ENCODE peak calls at places on chromosomes 4 and X, in nine cellular contexts. One of them, this sample, is unnamed.
A peak's percentile ranks its signal among the peaks of the same experiment; 100 is the strongest.

GRCh38 chr4:173370130-173370476 is 651 bp upstream of the SAP30 start:
- DNase-seq in fibroblast of pulmonary artery: no peak
- DNase-seq in cardiac fibroblast: no peak
- DNase-seq in heart right ventricle: peak; percentile 66
- DNase-seq in HepG2: no peak
- DNase-seq in ovary: peak; percentile 62
- DNase-seq in IMR-90: no peak
- DNase-seq in K562: peak; percentile 23
- DNase-seq in left ventricle myocardium inferior: peak; percentile 72
- DNase-seq in this sample: no peak

GRCh38 chr4:139988863-139989765 is 164.9 kb downstream of the MAML3 start:
- DNase-seq in K562: no peak
- DNase-seq in cardiac fibroblast: peak; percentile 94
- DNase-seq in HepG2: peak; percentile 16
- DNase-seq in IMR-90: peak; percentile 97
- DNase-seq in heart right ventricle: no peak
- DNase-seq in left ventricle myocardium inferior: no peak
- DNase-seq in ovary: peak; percentile 43
- DNase-seq in fibroblast of pulmonary artery: peak; percentile 92
- DNase-seq in this sample: peak; percentile 95

GRCh38 chr4:4347585-4347984 is 39.3 kb upstream of the NSG1 start:
- DNase-seq in heart right ventricle: no peak
- DNase-seq in cardiac fibroblast: no peak
- DNase-seq in HepG2: no peak
- DNase-seq in IMR-90: no peak
- DNase-seq in fibroblast of pulmonary artery: no peak
- DNase-seq in left ventricle myocardium inferior: no peak
- DNase-seq in K562: no peak
- DNase-seq in ovary: no peak
- DNase-seq in this sample: no peak

GRCh38 chrX:91434351-91435168 is at the start of gene PABPC5:
- DNase-seq in heart right ventricle: peak; percentile 78
- DNase-seq in fibroblast of pulmonary artery: peak; percentile 83
- DNase-seq in IMR-90: peak; percentile 82
- DNase-seq in HepG2: no peak
- DNase-seq in cardiac fibroblast: peak; percentile 79
- DNase-seq in K562: no peak
- DNase-seq in left ventricle myocardium inferior: peak; percentile 78
- DNase-seq in ovary: peak; percentile 86
- DNase-seq in this sample: peak; percentile 87

GRCh38 chr4:163527172-163527571 is 32.7 kb downstream of the TMA16 start:
- DNase-seq in left ventricle myocardium inferior: no peak
- DNase-seq in cardiac fibroblast: no peak
- DNase-seq in fibroblast of pulmonary artery: no peak
- DNase-seq in ovary: no peak
- DNase-seq in HepG2: no peak
- DNase-seq in K562: no peak
- DNase-seq in heart right ventricle: no peak
- DNase-seq in IMR-90: no peak
- DNase-seq in this sample: no peak

GRCh38 chrX:8748855-8749254 is 16.9 kb upstream of the ANOS1 start:
- DNase-seq in HepG2: no peak
- DNase-seq in IMR-90: peak; percentile 43
- DNase-seq in heart right ventricle: no peak
- DNase-seq in K562: peak; percentile 12
- DNase-seq in ovary: no peak
- DNase-seq in fibroblast of pulmonary artery: peak; percentile 52
- DNase-seq in left ventricle myocardium inferior: no peak
- DNase-seq in cardiac fibroblast: peak; percentile 34
- DNase-seq in this sample: peak; percentile 42

GRCh38 chr4:3250956-3251690 is 2.2 kb downstream of the MSANTD1 start:
- DNase-seq in fibroblast of pulmonary artery: no peak
- DNase-seq in K562: no peak
- DNase-seq in ovary: no peak
- DNase-seq in IMR-90: no peak
- DNase-seq in left ventricle myocardium inferior: peak; percentile 7
- DNase-seq in HepG2: no peak
- DNase-seq in cardiac fibroblast: peak; percentile 44
- DNase-seq in heart right ventricle: no peak
- DNase-seq in this sample: no peak

GRCh38 chr4:184762100-184762499 is 28.2 kb upstream of the CENPU start:
- DNase-seq in ovary: no peak
- DNase-seq in HepG2: no peak
- DNase-seq in IMR-90: no peak
- DNase-seq in K562: no peak
- DNase-seq in cardiac fibroblast: no peak
- DNase-seq in left ventricle myocardium inferior: no peak
- DNase-seq in heart right ventricle: no peak
- DNase-seq in fibroblast of pulmonary artery: no peak
- DNase-seq in this sample: no peak

GRCh38 chr4:134762053-134762452 is 560.5 kb upstream of the PABPC4L start:
- DNase-seq in heart right ventricle: no peak
- DNase-seq in fibroblast of pulmonary artery: no peak
- DNase-seq in HepG2: peak; percentile 1
- DNase-seq in left ventricle myocardium inferior: no peak
- DNase-seq in IMR-90: no peak
- DNase-seq in ovary: no peak
- DNase-seq in cardiac fibroblast: no peak
- DNase-seq in K562: no peak
- DNase-seq in this sample: no peak

GRCh38 chrX:155888139-155888538 is 7.0 kb downstream of the VAMP7 start:
- DNase-seq in HepG2: no peak
- DNase-seq in IMR-90: peak; percentile 87
- DNase-seq in ovary: no peak
- DNase-seq in fibroblast of pulmonary artery: peak; percentile 77
- DNase-seq in left ventricle myocardium inferior: no peak
- DNase-seq in heart right ventricle: no peak
- DNase-seq in cardiac fibroblast: peak; percentile 84
- DNase-seq in K562: no peak
- DNase-seq in this sample: peak; percentile 72

GRCh38 chr4:145890689-145891088 is 47.9 kb downstream of the ZNF827 start:
- DNase-seq in K562: no peak
- DNase-seq in left ventricle myocardium inferior: no peak
- DNase-seq in HepG2: no peak
- DNase-seq in fibroblast of pulmonary artery: no peak
- DNase-seq in IMR-90: no peak
- DNase-seq in cardiac fibroblast: no peak
- DNase-seq in heart right ventricle: no peak
- DNase-seq in ovary: no peak
- DNase-seq in this sample: no peak

GRCh38 chr4:125042031-125042430 is 272.7 kb upstream of the FAT4 start:
- DNase-seq in HepG2: no peak
- DNase-seq in left ventricle myocardium inferior: no peak
- DNase-seq in ovary: no peak
- DNase-seq in fibroblast of pulmonary artery: no peak
- DNase-seq in cardiac fibroblast: no peak
- DNase-seq in IMR-90: no peak
- DNase-seq in K562: no peak
- DNase-seq in heart right ventricle: no peak
- DNase-seq in this sample: no peak

GRCh38 chr4:185728886-185729285 is 83.1 kb downstream of the SORBS2 start:
- DNase-seq in left ventricle myocardium inferior: no peak
- DNase-seq in fibroblast of pulmonary artery: no peak
- DNase-seq in IMR-90: no peak
- DNase-seq in HepG2: no peak
- DNase-seq in K562: no peak
- DNase-seq in cardiac fibroblast: peak; percentile 35
- DNase-seq in heart right ventricle: no peak
- DNase-seq in ovary: no peak
- DNase-seq in this sample: no peak

DNA sequence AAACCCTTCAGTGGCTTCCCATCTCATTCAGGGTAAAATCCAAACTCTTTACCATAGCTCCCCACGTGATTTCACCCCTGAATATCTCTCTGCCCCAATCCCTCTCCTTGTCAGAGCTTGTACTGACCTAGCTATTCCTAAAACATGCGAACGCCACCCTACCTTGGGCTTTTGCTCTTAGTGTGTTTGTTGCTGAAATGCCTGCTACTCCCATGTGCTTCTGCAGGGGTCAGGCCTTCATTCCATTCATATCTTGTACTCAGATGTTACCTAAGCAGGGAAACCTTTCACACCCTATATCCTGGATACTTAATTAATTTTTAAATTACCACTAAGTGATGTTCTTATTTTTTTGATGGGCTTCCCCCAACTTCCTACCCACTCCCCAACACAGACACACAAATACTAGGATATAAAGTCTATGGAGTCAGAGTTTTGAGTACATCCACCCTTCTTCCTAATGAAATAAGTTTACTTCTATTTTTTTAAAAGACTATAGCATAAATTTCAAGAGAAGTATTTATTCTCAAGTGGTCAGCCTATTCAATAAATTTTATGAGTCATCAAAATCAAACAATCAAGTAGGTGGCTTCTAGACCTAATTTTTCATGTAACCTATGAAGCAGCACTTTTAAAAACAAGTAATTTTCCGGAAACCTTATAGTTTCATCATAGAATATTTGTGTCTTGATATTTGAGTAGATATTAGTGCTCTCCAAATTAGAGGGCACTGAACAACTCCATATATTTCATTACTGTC is 189.4 kb downstream of the RAPGEF2 start:
- DNase-seq in HepG2: no peak
- DNase-seq in left ventricle myocardium inferior: no peak
- DNase-seq in fibroblast of pulmonary artery: no peak
- DNase-seq in cardiac fibroblast: no peak
- DNase-seq in K562: no peak
- DNase-seq in heart right ventricle: no peak
- DNase-seq in ovary: no peak
- DNase-seq in IMR-90: no peak
- DNase-seq in this sample: no peak
- TF ChIP-seq CTCF in HepG2: peak; percentile 23
- TF ChIP-seq CTCF in left ventricle myocardium inferior: no peak
- TF ChIP-seq CTCF in fibroblast of pulmonary artery: no peak
- TF ChIP-seq CTCF in cardiac fibroblast: no peak
- TF ChIP-seq CTCF in K562: no peak
- TF ChIP-seq CTCF in heart right ventricle: no peak
- TF ChIP-seq CTCF in ovary: no peak
- TF ChIP-seq CTCF in IMR-90: no peak
- TF ChIP-seq CTCF in this sample: no peak

GRCh38 chrX:48826135-48826875 is at the start of gene ERAS:
- DNase-seq in IMR-90: no peak
- DNase-seq in left ventricle myocardium inferior: no peak
- DNase-seq in HepG2: no peak
- DNase-seq in fibroblast of pulmonary artery: no peak
- DNase-seq in K562: no peak
- DNase-seq in heart right ventricle: no peak
- DNase-seq in cardiac fibroblast: no peak
- DNase-seq in ovary: no peak
- DNase-seq in this sample: no peak
- H3K4me3 ChIP-seq in IMR-90: no peak within 1 kb of the TSS
- H3K4me3 ChIP-seq in left ventricle myocardium inferior: no peak within 1 kb of the TSS
- H3K4me3 ChIP-seq in HepG2: no peak within 1 kb of the TSS
- H3K4me3 ChIP-seq in fibroblast of pulmonary artery: no peak within 1 kb of the TSS
- H3K4me3 ChIP-seq in K562: no peak within 1 kb of the TSS
- H3K4me3 ChIP-seq in heart right ventricle: no peak within 1 kb of the TSS
- H3K4me3 ChIP-seq in cardiac fibroblast: no peak within 1 kb of the TSS
- H3K4me3 ChIP-seq in ovary: no peak within 1 kb of the TSS
- H3K4me3 ChIP-seq in this sample: no peak within 1 kb of the TSS

GRCh38 chrX:50098241-50098640 is 102.6 kb downstream of the AKAP4 start:
- DNase-seq in cardiac fibroblast: no peak
- DNase-seq in fibroblast of pulmonary artery: no peak
- DNase-seq in IMR-90: no peak
- DNase-seq in ovary: no peak
- DNase-seq in left ventricle myocardium inferior: no peak
- DNase-seq in heart right ventricle: no peak
- DNase-seq in K562: no peak
- DNase-seq in HepG2: no peak
- DNase-seq in this sample: no peak

GRCh38 chrX:50103866-50104566 is 96.8 kb downstream of the AKAP4 start:
- DNase-seq in cardiac fibroblast: peak; percentile 27
- DNase-seq in fibroblast of pulmonary artery: no peak
- DNase-seq in left ventricle myocardium inferior: no peak
- DNase-seq in K562: no peak
- DNase-seq in ovary: no peak
- DNase-seq in heart right ventricle: no peak
- DNase-seq in HepG2: no peak
- DNase-seq in IMR-90: no peak
- DNase-seq in this sample: no peak

GRCh38 chrX:50098749-50099148 is 102.1 kb downstream of the AKAP4 start:
- DNase-seq in left ventricle myocardium inferior: no peak
- DNase-seq in heart right ventricle: no peak
- DNase-seq in fibroblast of pulmonary artery: no peak
- DNase-seq in HepG2: no peak
- DNase-seq in K562: no peak
- DNase-seq in cardiac fibroblast: no peak
- DNase-seq in IMR-90: no peak
- DNase-seq in ovary: no peak
- DNase-seq in this sample: no peak

GRCh38 chrX:50097121-50097520 is 103.7 kb downstream of the AKAP4 start:
- DNase-seq in left ventricle myocardium inferior: no peak
- DNase-seq in K562: no peak
- DNase-seq in heart right ventricle: no peak
- DNase-seq in fibroblast of pulmonary artery: no peak
- DNase-seq in HepG2: no peak
- DNase-seq in ovary: no peak
- DNase-seq in cardiac fibroblast: no peak
- DNase-seq in IMR-90: no peak
- DNase-seq in this sample: no peak

DNA sequence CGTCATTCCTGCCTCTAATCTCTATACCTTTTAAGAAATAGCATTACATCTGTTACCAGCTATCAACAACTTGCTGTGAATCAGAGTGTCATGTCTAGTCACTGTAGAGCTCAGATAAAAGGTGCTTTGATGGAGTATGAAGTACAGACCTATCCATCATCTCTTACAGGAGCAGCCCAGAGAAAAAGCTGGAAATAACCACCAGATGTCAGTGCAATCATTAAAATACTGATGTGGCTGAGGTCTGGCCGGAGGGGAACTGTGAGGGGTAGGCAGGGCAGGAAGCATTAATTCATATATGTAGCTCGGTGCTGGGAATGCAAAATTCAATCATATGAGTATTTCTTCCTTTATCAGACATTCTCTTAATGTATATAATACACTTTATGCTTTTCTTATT is 100.6 kb downstream of the AKAP4 start:
- DNase-seq in left ventricle myocardium inferior: no peak
- DNase-seq in IMR-90: no peak
- DNase-seq in ovary: no peak
- DNase-seq in fibroblast of pulmonary artery: no peak
- DNase-seq in K562: peak; percentile 9
- DNase-seq in heart right ventricle: no peak
- DNase-seq in cardiac fibroblast: peak; percentile 25
- DNase-seq in HepG2: peak; percentile 26
- DNase-seq in this sample: no peak
- TF ChIP-seq CTCF in left ventricle myocardium inferior: peak; percentile 44
- TF ChIP-seq CTCF in IMR-90: peak; percentile 8
- TF ChIP-seq CTCF in ovary: peak; percentile 25
- TF ChIP-seq CTCF in fibroblast of pulmonary artery: peak; percentile 17
- TF ChIP-seq CTCF in K562: peak; percentile 46
- TF ChIP-seq CTCF in heart right ventricle: no peak
- TF ChIP-seq CTCF in cardiac fibroblast: peak; percentile 16
- TF ChIP-seq CTCF in HepG2: peak; percentile 72
- TF ChIP-seq CTCF in this sample: peak; percentile 10

GRCh38 chrX:102154218-102154860 is 1.4 kb downstream of the BEX5 start:
- DNase-seq in cardiac fibroblast: no peak
- DNase-seq in K562: peak; percentile 9
- DNase-seq in HepG2: no peak
- DNase-seq in ovary: no peak
- DNase-seq in left ventricle myocardium inferior: no peak
- DNase-seq in fibroblast of pulmonary artery: no peak
- DNase-seq in IMR-90: no peak
- DNase-seq in heart right ventricle: no peak
- DNase-seq in this sample: no peak
- H3K4me3 ChIP-seq in cardiac fibroblast: no peak overlapping the region
- H3K4me3 ChIP-seq in K562: no peak overlapping the region
- H3K4me3 ChIP-seq in HepG2: no peak overlapping the region
- H3K4me3 ChIP-seq in ovary: no peak overlapping the region
- H3K4me3 ChIP-seq in left ventricle myocardium inferior: no peak overlapping the region
- H3K4me3 ChIP-seq in fibroblast of pulmonary artery: no peak overlapping the region
- H3K4me3 ChIP-seq in IMR-90: no peak overlapping the region
- H3K4me3 ChIP-seq in heart right ventricle: no peak overlapping the region
- H3K4me3 ChIP-seq in this sample: no peak overlapping the region

GRCh38 chr4:73127839-73128448 is 58.4 kb upstream of the COX18 start:
- DNase-seq in IMR-90: peak; percentile 5
- DNase-seq in HepG2: peak; percentile 9
- DNase-seq in heart right ventricle: no peak
- DNase-seq in K562: no peak
- DNase-seq in fibroblast of pulmonary artery: peak; percentile 34
- DNase-seq in ovary: no peak
- DNase-seq in left ventricle myocardium inferior: no peak
- DNase-seq in cardiac fibroblast: peak; percentile 43
- DNase-seq in this sample: no peak
- TF ChIP-seq CTCF in IMR-90: peak; percentile 20
- TF ChIP-seq CTCF in HepG2: no peak
- TF ChIP-seq CTCF in heart right ventricle: no peak
- TF ChIP-seq CTCF in K562: peak; percentile 26
- TF ChIP-seq CTCF in fibroblast of pulmonary artery: peak; percentile 52
- TF ChIP-seq CTCF in ovary: no peak
- TF ChIP-seq CTCF in left ventricle myocardium inferior: peak; percentile 52
- TF ChIP-seq CTCF in cardiac fibroblast: peak; percentile 42
- TF ChIP-seq CTCF in this sample: peak; percentile 48

This sample was measured in astrocyte of the spinal cord.